ENCODE peak calls at places on chromosomes 5 and 9, in six cellular contexts. U is adrenal gland; N is mesothelial cell of epicardium; Y is HS-27A; M is CD4-positive, alpha-beta T cell; X is stimulated activated naive CD4-positive, alpha-beta T cell. J is an unnamed sample.

GRCh38 chr9:82363666-82364065 is 375.1 kb downstream of the SPATA31D1 start:
- DNase-seq in U (no peak), N (no peak), Y (no peak), M (no peak), X (no peak), J (peak; percentile 81)

GRCh38 chr9:4143951-4144717 is 155.7 kb downstream of the GLIS3 start:
- DNase-seq in U (no peak), N (no peak), Y (no peak), M (no peak), X (no peak), J (no peak)

GRCh38 chr9:114224247-114224610 is 68.9 kb downstream of the COL27A1 start:
- DNase-seq in U (no peak), N (no peak), Y (peak; percentile 14), M (no peak), X (no peak), J (no peak)

GRCh38 chr5:103929310-103930003 is 366.9 kb upstream of the NUDT12 start:
- DNase-seq in U (no peak), N (no peak), Y (no peak), M (no peak), X (no peak), J (no peak)

GRCh38 chr5:147190236-147190815 is 44.5 kb upstream of the STK32A start:
- DNase-seq in U (no peak), N (no peak), Y (no peak), M (no peak), X (no peak), J (no peak)

GRCh38 chr5:116734717-116735072 is 160.1 kb upstream of the SEMA6A start:
- DNase-seq in U (no peak), N (no peak), Y (no peak), M (no peak), X (no peak), J (no peak)

GRCh38 chr5:175728885-175729828 is 71.3 kb downstream of the HRH2 start:
- DNase-seq in U (peak; percentile 24), N (peak; percentile 49), Y (no peak), M (no peak), X (no peak), J (no peak)

GRCh38 chr5:39586185-39586584 is 161.4 kb upstream of the DAB2 start:
- DNase-seq in U (no peak), N (no peak), Y (no peak), M (no peak), X (no peak), J (no peak)

GRCh38 chr9:126956929-126957686 is 42.5 kb downstream of the RALGPS1 start:
- DNase-seq in U (no peak), N (no peak), Y (peak; percentile 23), M (no peak), X (no peak), J (no peak)

GRCh38 chr9:19232830-19233194 is 2.3 kb downstream of the DENND4C start:
- DNase-seq in U (no peak), N (no peak), Y (no peak), M (no peak), X (no peak), J (no peak)

GRCh38 chr9:85040141-85040540 is 370.6 kb downstream of the NTRK2 start:
- DNase-seq in U (no peak), N (no peak), Y (no peak), M (no peak), X (no peak), J (no peak)

GRCh38 chr9:133991964-133992779 is at the start of gene VAV2:
- DNase-seq in U (peak; percentile 74), N (peak; percentile 58), Y (no peak), M (no peak), X (peak; percentile 49), J (no peak)

GRCh38 chr9:90124961-90125360 is 517.7 kb downstream of the DIRAS2 start:
- DNase-seq in U (no peak), N (no peak), Y (no peak), M (no peak), X (no peak), J (peak; percentile 91)

GRCh38 chr9:124341455-124342170 is 73.6 kb downstream of the PSMB7 start:
- DNase-seq in U (no peak), N (no peak), Y (no peak), M (no peak), X (no peak), J (no peak)